ENCODE peak calls at places on chromosome 21, in five cellular contexts. W is vagina, E is Peyer's patch, K is heart left ventricle, X is adrenal gland. U is an unnamed sample.

GRCh38 chr21:41210405-41211040 is 42.6 kb downstream of the BACE2 start:
- DNase-seq in K (peak; percentile 52), E (no peak), W (no peak), X (no peak), U (no peak)

GRCh38 chr21:15976807-15977206 is 247.0 kb downstream of the USP25 start:
- DNase-seq in K (no peak), W (no peak), E (no peak), X (no peak), U (no peak)

GRCh38 chr21:29080454-29080930 is 7.0 kb upstream of the CCT8 start:
- DNase-seq in X (peak; percentile 31), K (no peak), W (no peak), E (peak; percentile 25), U (no peak)

GRCh38 chr21:31343680-31344480 is at the start of gene TIAM1:
- DNase-seq in W (no peak), X (peak; percentile 23), K (peak; percentile 57), E (no peak), U (no peak)

GRCh38 chr21:36297938-36298572 is 21.9 kb upstream of the MORC3 start:
- DNase-seq in X (peak; percentile 28), W (no peak), E (peak; percentile 89), K (peak; percentile 53), U (peak; percentile 47)

GRCh38 chr21:36915014-36915700 is 51.3 kb downstream of the HLCS start:
- DNase-seq in W (no peak), E (no peak), X (no peak), K (no peak), U (no peak)

GRCh38 chr21:15282666-15283065 is 217.9 kb upstream of the NRIP1 start:
- DNase-seq in X (no peak), K (no peak), W (no peak), E (no peak), U (no peak)

GRCh38 chr21:35664683-35665082 is 395.6 kb downstream of the SETD4 start:
- DNase-seq in E (no peak), X (no peak), W (no peak), K (no peak), U (no peak)

GRCh38 chr21:15400905-15401304 is 328.9 kb upstream of the USP25 start:
- DNase-seq in X (no peak), W (no peak), E (no peak), K (no peak), U (no peak)

GRCh38 chr21:42160111-42160949 is 58.6 kb upstream of the ABCG1 start:
- DNase-seq in W (peak; percentile 62), K (no peak), E (no peak), X (no peak), U (no peak)

GRCh38 chr21:36427502-36427901 is 42.3 kb downstream of the CHAF1B start:
- DNase-seq in E (no peak), K (no peak), X (no peak), W (no peak), U (no peak)

GRCh38 chr21:42252778-42253340 is 33.9 kb downstream of the ABCG1 start:
- DNase-seq in X (no peak), E (no peak), W (no peak), K (no peak), U (no peak)

GRCh38 chr21:14119038-14119437 is 91.7 kb downstream of the LIPI start:
- DNase-seq in E (no peak), X (no peak), K (no peak), W (no peak), U (no peak)

GRCh38 chr21:32143222-32143939 is 135.5 kb downstream of the MIS18A start:
- DNase-seq in W (no peak), E (no peak), X (no peak), K (peak; percentile 31), U (no peak)

GRCh38 chr21:33854604-33855003 is 61.0 kb downstream of the ATP5PO start:
- DNase-seq in E (no peak), K (no peak), X (no peak), W (no peak), U (no peak)

GRCh38 chr21:22355949-22356348 is 1357.7 kb downstream of the NCAM2 start:
- DNase-seq in K (no peak), E (no peak), X (no peak), W (no peak), U (no peak)

GRCh38 chr21:34877485-34878128 is 171.5 kb downstream of the RUNX1 start:
- DNase-seq in X (no peak), E (no peak), W (peak; percentile 32), K (no peak), U (no peak)

GRCh38 chr21:17460094-17460493 is 52.7 kb upstream of the CXADR start:
- DNase-seq in W (no peak), X (no peak), E (no peak), K (no peak), U (no peak)

GRCh38 chr21:35860181-35860869 is 200.0 kb downstream of the SETD4 start:
- DNase-seq in E (no peak), W (no peak), K (no peak), X (no peak), U (no peak)

GRCh38 chr21:41557884-41558283 is 49.9 kb upstream of the TMPRSS2 start:
- DNase-seq in W (no peak), K (no peak), X (no peak), E (no peak), U (no peak)

GRCh38 chr21:29105218-29105617 is 25.2 kb upstream of the MAP3K7CL start:
- DNase-seq in W (no peak), X (no peak), E (no peak), K (no peak), U (no peak)

GRCh38 chr21:42140196-42140934 is 69.2 kb downstream of the UMODL1 start:
- DNase-seq in X (no peak), W (no peak), E (no peak), K (no peak), U (no peak)

GRCh38 chr21:23542097-23542496 is 2065.2 kb downstream of the MRPL39 start:
- DNase-seq in E (no peak), W (no peak), K (no peak), X (no peak), U (no peak)

GRCh38 chr21:35840197-35840799 is 220.0 kb downstream of the SETD4 start:
- DNase-seq in E (peak; percentile 52), W (no peak), K (peak; percentile 59), X (peak; percentile 63), U (peak; percentile 21)

GRCh38 chr21:31929548-31929947 is 56.7 kb downstream of the HUNK start:
- DNase-seq in X (no peak), W (no peak), E (no peak), K (no peak), U (no peak)

DNA sequence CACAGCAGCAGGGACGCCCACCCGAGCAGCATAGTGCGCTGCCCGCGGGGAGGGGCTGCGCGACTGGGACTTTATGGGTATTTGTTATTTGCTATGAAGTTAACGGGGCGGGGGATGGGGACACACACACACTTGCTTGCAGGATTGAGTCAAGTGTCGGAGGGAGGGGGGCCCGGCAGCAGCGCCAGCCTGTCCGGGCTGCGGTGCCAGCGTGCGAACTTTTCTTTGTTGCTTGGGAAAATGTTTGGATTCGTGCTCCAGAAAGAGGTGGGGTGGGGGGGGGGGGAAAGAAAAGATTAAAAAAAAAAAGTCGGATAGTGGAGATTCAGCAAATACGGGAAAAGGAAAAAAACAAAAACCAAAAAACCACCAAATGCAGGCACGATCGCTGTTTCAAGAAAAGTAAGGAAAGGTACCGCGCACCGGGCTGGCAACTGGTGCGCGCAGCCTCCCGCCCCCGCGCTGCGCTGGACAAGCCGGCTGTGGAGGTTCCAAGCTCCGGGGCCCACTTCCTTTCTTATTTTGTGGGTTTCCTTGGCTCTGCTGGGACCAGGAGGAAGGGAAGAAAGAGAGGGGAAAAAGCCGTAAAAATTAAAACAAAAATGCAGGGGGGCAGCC is 419 bp downstream of the ADAMTS5 start:
- DNase-seq in E (no peak), X (no peak), K (peak; percentile 28), W (no peak), U (no peak)
- H3K4me3 ChIP-seq in E (peak overlapping the region; percentile 25), X (peak overlapping the region; percentile 53), K (peak overlapping the region; percentile 68), W (peak overlapping the region; percentile 65), U (no peak overlapping the region)

DNA sequence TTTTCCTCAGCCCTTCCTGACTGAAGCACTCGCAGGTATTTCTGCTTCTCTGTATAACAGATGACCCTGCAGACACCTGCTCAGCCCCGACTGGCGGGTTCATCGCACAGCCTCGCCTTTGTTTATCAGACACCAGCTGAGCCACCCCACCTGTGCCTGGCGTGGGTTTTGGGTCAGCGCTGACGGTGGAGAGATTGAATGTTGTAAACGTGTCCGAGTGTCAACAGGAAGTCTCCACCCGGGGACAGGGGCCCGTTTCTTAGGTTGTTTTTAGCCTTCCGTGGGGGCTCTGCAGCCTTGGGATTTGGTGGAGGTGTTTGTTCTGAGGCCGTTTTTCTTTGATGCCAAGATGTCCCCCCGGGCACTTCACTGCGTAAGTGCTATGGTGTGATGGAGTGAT is 60.1 kb downstream of the COL18A1 start:
- DNase-seq in E (peak; percentile 48), X (no peak), K (peak; percentile 18), W (no peak), U (no peak)
- H3K4me1 ChIP-seq in E (peaks cover 8% of the 10 kb centered on the region), X (no peaks in the 10 kb centered on the region), K (peaks cover 7% of the 10 kb centered on the region), W (peaks cover 25% of the 10 kb centered on the region), U (no peaks in the 10 kb centered on the region)

GRCh38 chr21:28066051-28066450 is 926.6 kb downstream of the LTN1 start:
- DNase-seq in X (no peak), E (no peak), K (no peak), W (no peak), U (no peak)
- H3K4me3 ChIP-seq in X (no peak overlapping the region), E (no peak overlapping the region), K (no peak overlapping the region), W (no peak overlapping the region), U (no peak overlapping the region)

DNA sequence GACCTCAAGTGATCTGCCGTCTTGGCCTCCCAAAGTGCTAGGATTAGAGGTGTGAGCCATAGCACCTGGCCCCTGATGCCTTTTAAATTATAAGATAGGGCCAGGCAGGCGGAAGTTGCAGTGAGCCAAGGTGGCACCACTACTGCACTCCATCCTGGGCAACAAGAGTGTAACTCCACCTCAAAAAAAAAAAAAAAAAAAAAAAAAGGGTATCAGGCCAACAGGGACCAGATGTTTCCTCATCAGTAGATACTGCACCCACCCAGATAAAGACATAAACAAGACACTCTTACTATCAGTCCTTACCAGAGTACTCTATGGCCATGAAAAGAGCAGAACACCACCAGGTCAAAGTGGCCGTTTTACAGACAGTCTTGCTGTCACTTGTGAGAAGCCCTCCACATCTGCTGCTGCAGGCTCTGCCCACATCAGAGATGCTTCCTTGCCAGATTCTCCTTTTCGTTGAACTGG is 3.3 kb downstream of the C21orf58 start:
- DNase-seq in X (no peak), W (no peak), K (no peak), E (no peak), U (no peak)
- H3K4me1 ChIP-seq in X (peaks cover 10% of the 10 kb centered on the region), W (peaks cover 24% of the 10 kb centered on the region), K (peaks cover 30% of the 10 kb centered on the region), E (peaks cover 16% of the 10 kb centered on the region), U (peaks cover 18% of the 10 kb centered on the region)

DNA sequence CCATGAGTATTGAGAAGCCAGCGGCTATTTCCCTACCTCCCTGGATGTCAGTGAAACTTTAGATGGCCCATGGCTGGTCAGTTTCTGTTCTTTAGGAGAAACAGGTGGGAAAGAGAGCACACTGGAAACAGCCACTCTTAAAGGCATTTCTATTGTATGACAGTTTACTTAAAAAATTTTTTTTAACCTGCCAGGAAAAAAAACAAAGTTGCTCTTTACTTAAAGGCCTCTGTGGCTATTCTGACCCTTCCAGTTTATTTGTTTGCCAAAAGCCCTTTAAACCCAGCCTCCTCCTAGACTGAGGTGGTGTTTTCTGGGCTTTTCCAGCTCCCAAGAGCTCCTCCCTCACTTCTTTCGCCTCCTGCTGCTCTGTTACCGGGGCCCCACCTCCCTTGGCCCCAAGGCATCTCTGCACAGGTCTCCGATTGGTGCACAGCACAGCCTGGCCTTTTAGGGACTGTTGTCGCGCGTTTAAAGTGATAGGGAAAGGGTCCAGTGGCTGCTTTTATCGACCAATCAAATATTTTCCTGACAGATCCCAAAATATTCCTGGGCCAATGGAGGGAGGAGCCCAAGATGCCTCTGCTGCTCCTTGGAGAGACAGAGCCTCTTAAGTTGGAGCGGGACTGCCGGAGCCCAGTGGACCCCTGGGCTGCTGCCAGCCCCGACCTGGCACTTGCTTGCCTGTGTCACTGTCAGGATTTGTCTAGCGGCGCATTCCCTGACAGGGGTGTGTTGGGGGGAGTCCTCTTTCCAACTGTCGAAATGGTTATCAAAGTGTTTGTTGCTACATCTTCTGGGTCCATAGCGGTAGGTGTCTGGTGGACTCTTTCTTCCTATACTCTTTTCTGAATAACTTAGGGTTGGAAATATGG is at the start of gene SH3BGR:
- DNase-seq in K (peak; percentile 88), E (no peak), X (no peak), W (no peak), U (no peak)
- H3K4me3 ChIP-seq in K (peak within 1 kb of the TSS; percentile 47), E (no peak within 1 kb of the TSS), X (no peak within 1 kb of the TSS), W (no peak within 1 kb of the TSS), U (no peak within 1 kb of the TSS)

U was measured in effector memory CD4-positive, alpha-beta T cell.